ENCODE peak calls at places on chromosomes 11 and 22, in six cellular contexts. F, W, M, Y, H and V are unnamed samples.

GRCh38 chr11:104323841-104324240 is 159.9 kb upstream of the PDGFD start:
- DNase-seq in Y (no peak), F (no peak), W (no peak), H (no peak), M (no peak), V (no peak)

GRCh38 chr11:19868281-19868821 is 155.7 kb downstream of the NAV2 start:
- DNase-seq in F (no peak), H (no peak), W (no peak), M (peak; percentile 65), Y (no peak), V (peak; percentile 50)

GRCh38 chr22:49258107-49259010 is 569.3 kb downstream of the BRD1 start:
- DNase-seq in M (no peak), F (no peak), H (no peak), W (peak; percentile 21), Y (no peak), V (no peak)

GRCh38 chr22:28942801-28943500 is 59.6 kb downstream of the ZNRF3 start:
- DNase-seq in H (no peak), M (no peak), W (no peak), Y (no peak), F (no peak), V (no peak)

GRCh38 chr22:36413022-36413770 is 25.4 kb upstream of the MYH9 start:
- DNase-seq in Y (no peak), W (no peak), H (no peak), F (peak; percentile 30), M (peak; percentile 36), V (no peak)

GRCh38 chr11:35649984-35650383 is 12.6 kb upstream of the TRIM44 start:
- DNase-seq in H (no peak), W (no peak), Y (no peak), F (no peak), M (peak; percentile 84), V (no peak)

GRCh38 chr11:60944504-60945294 is 7.3 kb downstream of the SLC15A3 start:
- DNase-seq in F (peak; percentile 10), M (no peak), Y (no peak), W (no peak), H (no peak), V (no peak)

GRCh38 chr11:83865636-83866461 is 579.7 kb upstream of the CCDC90B start:
- DNase-seq in W (no peak), Y (no peak), H (no peak), M (peak; percentile 49), F (no peak), V (no peak)

GRCh38 chr22:26751217-26751616 is 93.8 kb downstream of the MIAT start:
- DNase-seq in H (no peak), F (no peak), M (no peak), Y (no peak), W (no peak), V (no peak)

GRCh38 chr22:35301370-35301874 is 1.7 kb downstream of the TOM1 start:
- DNase-seq in H (no peak), M (peak; percentile 96), F (peak; percentile 62), W (no peak), Y (no peak), V (no peak)

GRCh38 chr22:39017596-39018365 is 3.1 kb upstream of the APOBEC3D start:
- DNase-seq in H (no peak), F (no peak), Y (no peak), W (no peak), M (no peak), V (no peak)

GRCh38 chr11:68546555-68546954 is 86.0 kb downstream of the PPP6R3 start:
- DNase-seq in W (no peak), F (no peak), Y (no peak), M (peak; percentile 47), H (no peak), V (peak; percentile 15)

GRCh38 chr11:12546660-12547059 is 127.6 kb upstream of the TEAD1 start:
- DNase-seq in Y (no peak), F (no peak), W (no peak), M (no peak), H (no peak), V (no peak)

GRCh38 chr22:47238886-47239860 is 476.7 kb downstream of the TBC1D22A start:
- DNase-seq in H (no peak), M (no peak), Y (no peak), W (no peak), F (no peak), V (no peak)

GRCh38 chr11:123302751-123303195 is 107.7 kb upstream of the CLMP start:
- DNase-seq in F (no peak), Y (no peak), H (peak; percentile 26), W (no peak), M (peak; percentile 72), V (peak; percentile 31)

GRCh38 chr11:126139541-126140091 is 71.8 kb downstream of the RPUSD4 start:
- DNase-seq in W (no peak), Y (peak; percentile 63), H (no peak), F (no peak), M (peak; percentile 53), V (no peak)

GRCh38 chr11:65110354-65110861 is 1.3 kb upstream of the TM7SF2 start:
- DNase-seq in W (peak; percentile 93), H (peak; percentile 88), Y (peak; percentile 93), F (peak; percentile 92), M (peak; percentile 74), V (peak; percentile 98)

GRCh38 chr22:27476729-27477128 is 324.8 kb downstream of the MN1 start:
- DNase-seq in W (no peak), H (no peak), M (peak; percentile 83), F (no peak), Y (no peak), V (peak; percentile 65)

GRCh38 chr11:70567680-70568503 is 169.6 kb downstream of the CTTN start:
- DNase-seq in Y (peak; percentile 73), W (no peak), M (peak; percentile 10), H (no peak), F (no peak), V (peak; percentile 57)

GRCh38 chr11:22920939-22921565 is 60.8 kb upstream of the CCDC179 start:
- DNase-seq in H (peak; percentile 1), F (peak; percentile 15), M (peak; percentile 76), W (no peak), Y (peak; percentile 44), V (peak; percentile 6)

GRCh38 chr11:83711035-83711630 is 425.0 kb upstream of the CCDC90B start:
- DNase-seq in Y (no peak), W (no peak), M (peak; percentile 15), F (no peak), H (no peak), V (no peak)

GRCh38 chr11:65581928-65582327 is 6.1 kb downstream of the EHBP1L1 start:
- DNase-seq in M (no peak), W (no peak), F (no peak), H (no peak), Y (no peak), V (no peak)

GRCh38 chr11:59206635-59207034 is 6.1 kb downstream of the MPEG1 start:
- DNase-seq in F (peak; percentile 13), W (peak; percentile 55), M (peak; percentile 25), H (no peak), Y (peak; percentile 80), V (peak; percentile 18)

DNA sequence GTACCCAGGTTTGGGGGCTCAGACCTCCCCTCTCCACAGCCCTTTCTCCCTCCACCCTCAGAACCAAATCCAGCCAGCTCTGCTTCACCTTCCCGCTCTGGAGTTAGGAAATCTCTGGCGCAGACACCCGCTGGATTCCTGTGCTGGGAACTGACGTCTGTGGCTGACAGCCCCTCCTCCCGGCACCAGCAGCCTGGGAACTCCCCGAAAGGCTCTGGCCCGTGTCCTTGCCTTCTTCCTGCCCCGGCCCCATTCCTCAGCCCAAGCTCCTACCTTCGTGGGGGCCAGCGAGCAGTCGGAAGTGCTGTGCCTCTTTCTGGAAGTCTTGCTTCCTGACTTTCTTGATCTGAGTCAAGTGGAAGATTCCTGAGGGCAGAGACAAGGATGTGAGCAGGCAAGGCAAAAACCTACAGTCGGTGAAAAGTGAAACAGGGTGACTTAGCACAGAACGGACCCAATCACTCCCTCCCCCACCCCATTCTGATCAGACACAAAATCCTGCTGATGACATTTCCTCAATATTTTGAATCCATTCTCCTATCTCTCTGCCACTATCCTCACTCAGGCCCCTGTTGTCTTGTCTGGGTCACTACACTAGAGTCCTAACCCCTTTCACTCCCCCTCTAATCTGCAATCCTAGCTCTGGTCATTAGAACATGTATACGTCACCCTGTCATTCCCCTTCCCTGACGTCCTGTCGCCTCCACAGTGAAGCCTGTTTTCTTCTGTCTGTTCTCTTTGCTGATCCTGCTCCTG is 34.1 kb downstream of the CHRDL2 start:
- DNase-seq in Y (peak; percentile 67), M (peak; percentile 96), F (no peak), W (peak; percentile 77), H (no peak), V (no peak)
- TF ChIP-seq POLR2A in Y (no peak), M (peak; percentile 75), F (no peak), W (no peak), H (no peak), V (no peak)

DNA sequence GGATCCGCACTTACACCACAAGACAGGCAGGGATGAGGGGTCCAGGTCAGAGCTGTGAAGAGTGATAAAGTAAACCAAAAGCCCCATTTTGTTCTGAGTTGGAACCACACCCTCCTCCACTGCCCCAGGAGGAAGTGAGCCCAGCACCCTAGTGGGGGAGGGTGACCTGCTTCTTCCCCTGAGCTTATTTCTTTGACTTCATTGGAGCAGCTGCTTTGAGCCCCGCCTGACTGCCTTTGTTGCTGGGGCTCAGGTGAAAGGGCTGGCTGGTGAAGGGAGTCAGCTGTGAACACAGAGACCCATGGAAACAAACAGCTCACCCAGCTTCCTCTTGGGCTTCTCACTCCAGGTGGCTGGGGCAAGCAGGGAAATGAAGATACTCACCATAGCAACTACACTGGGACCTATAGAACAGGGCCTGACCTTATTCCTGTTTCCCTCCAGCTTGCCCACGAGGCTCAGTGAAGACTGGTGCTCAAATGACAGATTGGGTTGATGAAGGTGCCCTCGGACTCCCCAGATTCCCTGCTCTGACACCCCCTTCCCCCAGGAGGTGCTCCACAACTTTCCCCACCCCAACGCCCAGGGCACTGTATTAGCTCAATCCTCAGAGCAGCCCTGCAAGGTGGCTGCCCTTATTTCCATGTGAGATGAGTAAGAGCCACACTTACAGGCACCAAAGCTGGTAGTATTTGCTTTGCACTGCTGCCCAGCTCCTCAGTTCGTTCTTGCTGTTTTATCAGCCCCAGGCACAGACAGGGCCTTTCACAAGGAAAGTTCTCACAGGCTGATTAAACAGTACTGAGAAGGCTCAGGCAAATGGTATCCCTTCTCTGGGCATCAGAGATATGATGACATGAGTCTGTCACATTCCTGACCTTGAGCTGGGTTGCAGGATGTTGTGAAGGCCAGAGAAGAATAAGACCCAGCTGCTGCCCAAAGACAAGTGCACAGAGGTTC is 2.4 kb downstream of the UCP2 start:
- DNase-seq in F (peak; percentile 90), H (peak; percentile 82), W (peak; percentile 80), M (peak; percentile 20), Y (no peak), V (no peak)
- TF ChIP-seq POLR2A in F (peak; percentile 72), H (peak; percentile 68), W (no peak), M (no peak), Y (no peak), V (no peak)

GRCh38 chr11:3052109-3052479 is 5.1 kb downstream of the CARS1 start:
- DNase-seq in M (no peak), W (no peak), H (no peak), F (no peak), Y (no peak), V (no peak)
- TF ChIP-seq POLR2A in M (no peak), W (no peak), H (no peak), F (no peak), Y (no peak), V (no peak)

DNA sequence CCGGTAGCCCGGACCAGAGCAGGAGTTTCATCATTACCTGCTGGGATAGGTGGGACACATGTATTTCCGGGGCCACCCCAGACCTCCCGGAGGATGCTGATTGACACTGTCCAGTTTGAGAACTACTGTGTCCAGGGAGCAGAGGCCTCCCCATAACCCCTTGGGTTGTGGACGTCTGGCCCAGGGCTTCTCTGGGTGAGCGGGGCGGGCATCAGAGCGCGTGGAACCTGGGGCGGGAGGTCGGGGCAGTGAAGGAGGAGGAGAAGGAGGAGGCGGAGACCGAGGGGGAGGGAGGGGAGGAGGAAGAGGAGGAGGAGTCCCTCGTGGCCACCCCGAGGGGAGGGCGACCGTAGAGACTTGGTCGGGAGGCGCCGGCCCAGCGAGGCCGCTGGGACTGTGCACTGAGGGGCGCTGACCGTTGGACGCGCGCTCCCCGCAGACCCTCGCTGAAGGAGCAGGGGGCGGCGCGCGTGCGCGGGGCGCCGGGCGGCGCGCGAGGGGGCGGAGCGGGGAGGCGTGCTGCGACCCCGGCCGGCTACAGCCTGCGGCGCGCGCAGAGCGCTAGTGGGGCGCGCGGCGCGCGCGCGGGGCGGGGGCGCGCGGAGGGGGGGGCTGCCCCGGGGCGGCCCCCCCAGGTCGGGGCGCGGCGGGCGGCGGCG is at the start of gene GRK3:
- DNase-seq in H (peak; percentile 53), F (peak; percentile 79), M (peak; percentile 27), Y (peak; percentile 77), W (peak; percentile 55), V (peak; percentile 64)
- TF ChIP-seq POLR2A in H (peak; percentile 48), F (peak; percentile 22), M (no peak), Y (no peak), W (no peak), V (peak; percentile 73)